ENCODE peak calls at places on chromosomes 7 and 10, in nine cellular contexts. L is AG10803, P is heart left ventricle, F is stomach, Q is right lobe of liver, A is H9, O is IMR-90, U is uterus, B is cardiac muscle cell. S is an unnamed sample.

GRCh38 chr10:51654918-51655317 is 44.5 kb downstream of the CSTF2T start:
- DNase-seq in L (peak; percentile 8), A (no peak), F (no peak), B (no peak), Q (no peak), U (no peak), O (no peak), P (no peak), S (no peak)

GRCh38 chr10:7230956-7231355 is 179.9 kb downstream of the SFMBT2 start:
- DNase-seq in B (no peak), O (peak; percentile 28), L (no peak), Q (no peak), F (no peak), U (no peak), A (no peak), P (no peak), S (no peak)

GRCh38 chr10:88538038-88538437 is 45.1 kb downstream of the RNLS start:
- DNase-seq in Q (no peak), A (no peak), P (no peak), F (no peak), L (peak; percentile 94), B (no peak), O (peak; percentile 76), U (no peak), S (no peak)

GRCh38 chr10:69647819-69648218 is 17.8 kb downstream of the FAM241B start:
- DNase-seq in O (no peak), U (no peak), L (no peak), B (no peak), A (no peak), F (no peak), Q (no peak), P (no peak), S (no peak)

GRCh38 chr7:55019329-55019690 is 493 bp downstream of the EGFR start:
- DNase-seq in B (peak; percentile 46), L (no peak), A (no peak), O (no peak), F (peak; percentile 78), P (peak; percentile 71), Q (peak; percentile 71), U (peak; percentile 75), S (no peak)

GRCh38 chr10:95517536-95518454 is 43.4 kb downstream of the SORBS1 start:
- DNase-seq in Q (no peak), A (no peak), O (peak; percentile 17), P (no peak), B (no peak), U (no peak), F (peak; percentile 58), L (peak; percentile 53), S (no peak)

GRCh38 chr10:96306516-96306915 is 2.3 kb downstream of the DNTT start:
- DNase-seq in O (no peak), U (no peak), A (no peak), B (no peak), F (no peak), P (peak; percentile 79), L (peak; percentile 7), Q (peak; percentile 56), S (no peak)

GRCh38 chr10:35643151-35643975 is 1.3 kb upstream of the FZD8 start:
- DNase-seq in Q (peak; percentile 81), L (peak; percentile 63), P (peak; percentile 85), O (peak; percentile 66), A (peak; percentile 62), F (peak; percentile 74), U (peak; percentile 72), B (peak; percentile 87), S (peak; percentile 27)

GRCh38 chr7:81457858-81458522 is 311.9 kb downstream of the HGF start:
- DNase-seq in P (no peak), B (peak; percentile 52), F (no peak), Q (no peak), U (no peak), O (peak; percentile 56), L (peak; percentile 61), A (no peak), S (no peak)

GRCh38 chr7:33062023-33062781 is at the start of gene NT5C3A:
- DNase-seq in A (no peak), L (no peak), U (no peak), B (peak; percentile 58), P (peak; percentile 43), F (peak; percentile 38), O (no peak), Q (peak; percentile 66), S (peak; percentile 57)

GRCh38 chr7:110168010-110168409 is 922.9 kb upstream of the LRRN3 start:
- DNase-seq in L (no peak), F (no peak), P (no peak), B (no peak), O (no peak), Q (no peak), A (no peak), U (no peak), S (no peak)

GRCh38 chr10:68895041-68895440 is 6.1 kb upstream of the DDX50 start:
- DNase-seq in B (no peak), P (no peak), F (no peak), L (no peak), Q (no peak), A (no peak), U (no peak), O (no peak), S (no peak)

GRCh38 chr7:55065079-55065478 is 46.3 kb downstream of the EGFR start:
- DNase-seq in Q (no peak), B (no peak), P (peak; percentile 49), F (no peak), O (peak; percentile 99), U (peak; percentile 70), A (no peak), L (peak; percentile 99), S (no peak)

GRCh38 chr7:135913404-135913803 is 63.8 kb downstream of the MTPN start:
- DNase-seq in L (no peak), O (no peak), Q (no peak), B (no peak), F (no peak), U (no peak), P (no peak), A (no peak), S (no peak)

DNA sequence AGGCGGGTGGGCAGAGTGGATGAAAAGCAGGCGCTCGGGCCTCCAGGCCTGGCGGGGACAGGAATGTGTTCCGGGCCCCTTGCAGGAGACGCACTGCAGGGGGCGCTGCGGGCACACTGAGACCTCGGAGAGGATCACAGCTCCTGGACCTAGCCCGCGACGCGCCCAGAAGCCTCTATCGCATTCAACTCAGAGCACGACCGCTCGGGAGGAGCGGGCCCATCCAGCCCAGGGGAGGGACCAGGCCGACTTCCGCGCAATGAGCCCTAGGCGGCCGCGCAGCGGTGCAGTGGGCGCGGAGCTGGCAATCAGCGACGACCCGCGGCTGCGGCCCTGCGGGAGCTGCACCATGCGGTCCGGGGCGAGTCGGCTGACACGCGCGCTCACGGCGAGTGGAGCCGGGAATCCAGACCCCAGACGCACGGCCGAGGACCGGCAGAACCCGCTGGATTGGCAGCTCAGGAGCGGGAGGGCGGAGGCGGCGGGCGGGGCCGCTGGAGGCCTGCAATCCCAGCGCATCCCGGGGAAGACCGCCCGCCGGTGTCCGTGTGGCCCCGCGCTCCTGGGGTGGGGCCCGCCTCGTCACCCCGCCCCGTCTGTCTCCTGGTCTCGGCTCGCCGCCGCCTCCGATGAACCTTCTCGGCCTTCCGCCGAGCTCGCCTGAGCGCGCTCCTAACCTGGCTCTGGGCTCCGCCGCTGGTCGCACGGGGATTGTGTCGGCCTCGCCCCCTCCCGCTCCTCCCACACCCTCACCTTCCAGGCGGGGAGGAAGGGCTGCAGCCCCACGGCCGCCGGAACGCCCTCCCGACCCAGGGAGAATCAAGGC is 33.5 kb upstream of the GRID1 start:
- DNase-seq in L (peak; percentile 94), F (peak; percentile 97), B (peak; percentile 99), A (peak; percentile 97), Q (peak; percentile 98), O (peak; percentile 94), P (peak; percentile 96), U (peak; percentile 93), S (peak; percentile 98)
- TF ChIP-seq CTCF in L (peak; percentile 76), F (peak; percentile 93), B (peak; percentile 86), A (peak; percentile 97), Q (peak; percentile 99), O (peak; percentile 95), P (peak; percentile 95), U (peak; percentile 96), S (peak; percentile 95)

GRCh38 chr10:85673270-85673669 is 693.3 kb downstream of the GRID1 start:
- DNase-seq in O (no peak), F (no peak), B (no peak), P (no peak), U (no peak), A (no peak), Q (no peak), L (no peak), S (no peak)
- TF ChIP-seq CTCF in O (no peak), F (no peak), B (no peak), P (no peak), U (no peak), A (no peak), Q (no peak), L (no peak), S (no peak)

GRCh38 chr7:41054960-41055700 is 647.8 kb downstream of the INHBA start:
- DNase-seq in F (no peak), O (no peak), P (no peak), Q (no peak), L (no peak), A (no peak), B (no peak), U (no peak), S (no peak)

GRCh38 chr7:41051062-41051461 is 651.8 kb downstream of the INHBA start:
- DNase-seq in B (no peak), O (no peak), A (no peak), F (no peak), L (no peak), P (no peak), U (no peak), Q (no peak), S (no peak)

GRCh38 chr7:41051525-41051924 is 651.4 kb downstream of the INHBA start:
- DNase-seq in O (no peak), Q (no peak), B (no peak), A (no peak), P (peak; percentile 37), F (no peak), L (no peak), U (no peak), S (no peak)

GRCh38 chr7:41052736-41053135 is 650.2 kb downstream of the INHBA start:
- DNase-seq in F (no peak), B (no peak), Q (no peak), P (no peak), L (no peak), A (no peak), U (no peak), O (no peak), S (no peak)

DNA sequence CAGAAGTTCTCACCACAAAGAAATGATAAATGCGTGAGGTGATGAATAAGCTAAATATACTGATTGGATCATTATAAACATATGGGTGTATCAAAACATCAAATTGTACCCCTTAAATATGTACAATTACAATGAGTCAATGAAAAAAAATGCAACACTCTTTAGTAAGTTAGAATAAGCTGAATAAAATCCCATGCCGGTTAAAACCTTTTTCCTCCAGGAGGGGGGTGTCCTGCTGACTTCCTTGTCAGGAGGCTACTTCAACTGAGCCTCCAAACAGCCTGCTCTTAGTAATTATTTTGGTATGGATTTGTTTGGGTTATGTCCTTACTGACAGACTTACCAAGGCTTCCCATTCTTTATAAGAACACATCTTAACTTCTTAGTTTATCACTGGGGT is 649.1 kb downstream of the INHBA start:
- DNase-seq in O (peak; percentile 87), Q (no peak), F (no peak), B (no peak), L (peak; percentile 31), A (no peak), P (no peak), U (no peak), S (no peak)
- TF ChIP-seq CTCF in O (peak; percentile 41), Q (no peak), F (no peak), B (no peak), L (peak; percentile 8), A (no peak), P (no peak), U (no peak), S (no peak)

GRCh38 chr7:21261627-21262564 is 166.0 kb upstream of the SP4 start:
- DNase-seq in A (peak; percentile 71), B (peak; percentile 65), U (no peak), O (peak; percentile 18), Q (no peak), P (no peak), L (peak; percentile 12), F (peak; percentile 33), S (peak; percentile 60)
- TF ChIP-seq CTCF in A (peak; percentile 81), B (peak; percentile 64), U (no peak), O (peak; percentile 46), Q (peak; percentile 45), P (peak; percentile 21), L (peak; percentile 55), F (peak; percentile 42), S (peak; percentile 61)

S was measured in WERI-Rb-1.